ENCODE peak calls at places on chromosomes 13 and 19, in seven cellular contexts. Z is vagina; N is IMR-90; M is CD4-positive, alpha-beta T cell; U is cardiac fibroblast; V is lower leg skin; X is kidney. E is an unnamed sample.

GRCh38 chr13:114047358-114047881 is 73.5 kb upstream of the C13orf46 start:
- DNase-seq in N (peak; percentile 43), U (no peak), V (no peak), Z (no peak), X (no peak), M (no peak), E (no peak)

GRCh38 chr19:532578-533484 is 1.3 kb downstream of the CDC34 start:
- DNase-seq in N (peak; percentile 64), U (peak; percentile 78), M (peak; percentile 20), Z (no peak), X (peak; percentile 85), V (peak; percentile 94), E (no peak)

GRCh38 chr13:58324130-58324529 is 692.6 kb downstream of the PCDH17 start:
- DNase-seq in U (no peak), V (no peak), Z (no peak), N (no peak), M (no peak), X (no peak), E (no peak)

GRCh38 chr13:30504081-30504480 is 38.3 kb upstream of the HMGB1 start:
- DNase-seq in N (peak; percentile 31), U (peak; percentile 36), X (no peak), Z (no peak), V (no peak), M (no peak), E (no peak)

GRCh38 chr13:29021717-29022116 is 201.6 kb downstream of the MTUS2 start:
- DNase-seq in X (no peak), V (no peak), U (no peak), N (no peak), Z (no peak), M (no peak), E (no peak)

GRCh38 chr13:74187564-74187963 is 53.4 kb upstream of the KLF12 start:
- DNase-seq in U (peak; percentile 33), X (no peak), Z (no peak), V (no peak), M (no peak), N (peak; percentile 42), E (no peak)

GRCh38 chr13:37914781-37915391 is 45.3 kb upstream of the TRPC4 start:
- DNase-seq in U (peak; percentile 60), Z (no peak), V (no peak), M (no peak), X (no peak), N (peak; percentile 11), E (no peak)

GRCh38 chr19:34232566-34233481 is 21.5 kb upstream of the GARRE1 start:
- DNase-seq in U (peak; percentile 95), M (no peak), X (no peak), N (peak; percentile 96), Z (no peak), V (peak; percentile 89), E (no peak)

GRCh38 chr13:76852991-76853390 is 33.2 kb downstream of the KCTD12 start:
- DNase-seq in X (no peak), N (peak; percentile 59), M (no peak), Z (no peak), V (no peak), U (peak; percentile 85), E (no peak)

GRCh38 chr19:13937479-13938360 is 497 bp downstream of the PODNL1 start:
- DNase-seq in U (no peak), M (no peak), X (peak; percentile 82), Z (no peak), V (no peak), N (no peak), E (no peak)

GRCh38 chr19:588093-588742 is 1.5 kb upstream of the HCN2 start:
- DNase-seq in V (peak; percentile 94), X (peak; percentile 88), N (peak; percentile 72), M (peak; percentile 32), U (peak; percentile 70), Z (no peak), E (no peak)

GRCh38 chr13:49527123-49527522 is 31.4 kb downstream of the PHF11 start:
- DNase-seq in X (no peak), N (no peak), V (no peak), M (no peak), Z (no peak), U (no peak), E (no peak)

GRCh38 chr13:75132800-75133695 is 348.9 kb downstream of the TBC1D4 start:
- DNase-seq in V (no peak), Z (no peak), N (no peak), X (no peak), U (no peak), M (no peak), E (no peak)

GRCh38 chr13:43077446-43077845 is 54.1 kb downstream of the DNAJC15 start:
- DNase-seq in U (no peak), V (no peak), X (no peak), Z (no peak), M (no peak), N (no peak), E (no peak)

GRCh38 chr13:35518337-35518736 is 41.8 kb upstream of the MAB21L1 start:
- DNase-seq in V (no peak), N (no peak), U (no peak), X (no peak), M (no peak), Z (no peak), E (no peak)

GRCh38 chr13:113192902-113193301 is 15.6 kb downstream of the PCID2 start:
- DNase-seq in Z (no peak), N (peak; percentile 88), U (peak; percentile 83), M (no peak), X (no peak), V (no peak), E (no peak)

GRCh38 chr19:38004505-38005223 is 97.7 kb downstream of the SIPA1L3 start:
- DNase-seq in V (peak; percentile 97), M (no peak), U (peak; percentile 99), N (peak; percentile 98), X (peak; percentile 91), Z (peak; percentile 98), E (peak; percentile 84)

GRCh38 chr13:30418886-30419459 is 3.3 kb upstream of the UBE2L5 start:
- DNase-seq in N (no peak), Z (no peak), V (no peak), X (no peak), M (no peak), U (no peak), E (no peak)

GRCh38 chr19:8320564-8321066 is 560 bp downstream of the NDUFA7 start:
- DNase-seq in N (no peak), V (no peak), Z (no peak), X (no peak), U (peak; percentile 26), M (no peak), E (no peak)

GRCh38 chr13:51298812-51299211 is 40.7 kb upstream of the SERPINE3 start:
- DNase-seq in Z (no peak), N (peak; percentile 19), M (no peak), X (no peak), V (no peak), U (peak; percentile 18), E (no peak)

GRCh38 chr19:16051254-16052025 is 24.9 kb upstream of the TPM4 start:
- DNase-seq in V (peak; percentile 32), M (no peak), X (no peak), N (no peak), U (peak; percentile 56), Z (no peak), E (no peak)

GRCh38 chr13:101576977-101577376 is 124.5 kb downstream of the ITGBL1 start:
- DNase-seq in X (no peak), V (no peak), N (no peak), Z (no peak), U (no peak), M (no peak), E (no peak)

GRCh38 chr19:50418186-50419021 is at the start of gene SPIB:
- DNase-seq in N (no peak), Z (no peak), X (no peak), V (no peak), M (no peak), U (no peak), E (no peak)

GRCh38 chr13:40168425-40169155 is 497.9 kb downstream of the FOXO1 start:
- DNase-seq in U (no peak), X (no peak), V (no peak), Z (no peak), N (no peak), M (no peak), E (no peak)

GRCh38 chr19:16115309-16116039 is 3.8 kb downstream of the RAB8A start:
- DNase-seq in X (no peak), Z (no peak), N (no peak), U (no peak), V (no peak), M (no peak), E (no peak)

GRCh38 chr19:7294571-7295212 is 478 bp upstream of the INSR start:
- DNase-seq in X (peak; percentile 91), V (peak; percentile 92), N (peak; percentile 16), U (peak; percentile 43), Z (peak; percentile 88), M (no peak), E (peak; percentile 60)
- TF ChIP-seq CTCF in X (peak; percentile 59), V (no peak), N (peak; percentile 22), U (no peak), Z (peak; percentile 32), M (no peak), E (peak; percentile 46)

GRCh38 chr13:23455401-23456185 is 22.1 kb upstream of the SACS start:
- DNase-seq in M (no peak), X (no peak), N (no peak), Z (no peak), V (no peak), U (no peak), E (no peak)
- TF ChIP-seq CTCF in M (no peak), X (no peak), N (no peak), Z (no peak), V (no peak), U (no peak), E (no peak)

DNA sequence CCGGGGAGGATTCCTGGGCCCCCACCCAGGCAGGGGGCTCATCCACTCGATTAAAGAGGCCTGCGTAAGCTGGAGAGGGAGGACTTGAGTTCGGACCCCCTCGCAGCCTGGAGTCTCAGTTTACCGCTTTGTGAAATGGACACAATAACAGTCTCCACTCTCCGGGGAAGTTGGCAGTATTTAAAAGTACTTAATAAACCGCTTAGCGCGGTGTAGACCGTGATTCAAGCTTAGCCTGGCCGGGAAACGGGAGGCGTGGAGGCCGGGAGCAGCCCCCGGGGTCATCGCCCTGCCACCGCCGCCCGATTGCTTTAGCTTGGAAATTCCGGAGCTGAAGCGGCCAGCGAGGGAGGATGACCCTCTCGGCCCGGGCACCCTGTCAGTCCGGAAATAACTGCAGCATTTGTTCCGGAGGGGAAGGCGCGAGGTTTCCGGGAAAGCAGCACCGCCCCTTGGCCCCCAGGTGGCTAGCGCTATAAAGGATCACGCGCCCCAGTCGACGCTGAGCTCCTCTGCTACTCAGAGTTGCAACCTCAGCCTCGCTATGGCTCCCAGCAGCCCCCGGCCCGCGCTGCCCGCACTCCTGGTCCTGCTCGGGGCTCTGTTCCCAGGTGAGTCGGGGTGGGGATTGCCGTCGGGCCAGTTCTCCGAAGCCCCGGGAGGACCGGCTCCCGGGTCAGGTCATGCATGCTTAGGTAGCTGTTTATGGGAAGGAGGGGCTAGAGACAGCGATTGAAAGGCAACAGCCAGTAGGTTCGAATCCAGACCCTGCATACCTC is at the start of gene ICAM1:
- DNase-seq in V (peak; percentile 98), X (peak; percentile 96), U (peak; percentile 90), Z (no peak), N (peak; percentile 66), M (peak; percentile 63), E (peak; percentile 93)
- TF ChIP-seq CTCF in V (no peak), X (no peak), U (no peak), Z (no peak), N (no peak), M (peak; percentile 31), E (peak; percentile 14)

GRCh38 chr13:99336750-99337149 is 29.6 kb upstream of the GPR183 start:
- DNase-seq in Z (no peak), U (no peak), M (no peak), N (no peak), X (no peak), V (no peak), E (no peak)
- TF ChIP-seq CTCF in Z (no peak), U (no peak), M (no peak), N (no peak), X (no peak), V (no peak), E (no peak)

GRCh38 chr19:52248256-52248655 is 21.1 kb upstream of the ZNF766 start:
- DNase-seq in U (peak; percentile 69), Z (no peak), X (no peak), M (peak; percentile 39), N (peak; percentile 33), V (no peak), E (peak; percentile 57)
- TF ChIP-seq CTCF in U (peak; percentile 50), Z (peak; percentile 35), X (peak; percentile 55), M (peak; percentile 52), N (peak; percentile 65), V (no peak), E (peak; percentile 59)